ENCODE peak calls at places on chromosome X, in four cellular contexts. Q is cardiac muscle cell, Z is psoas muscle, K is OCI-LY7. G is an unnamed sample. For H3K4me1, the result is how much of the 10 kb centered on the place peaks cover.

GRCh38 chrX:135112096-135112729 is 8.1 kb downstream of the ETDB start:
- DNase-seq in Z (no peak), K (peak), Q (peak), G (no peak)

GRCh38 chrX:149909324-149910177 is 19.8 kb upstream of the HSFX4 start:
- DNase-seq in Q (no peak), K (no peak), Z (peak), G (no peak)

GRCh38 chrX:20361081-20361889 is 94.6 kb upstream of the RPS6KA3 start:
- DNase-seq in Z (peak), K (no peak), Q (peak), G (no peak)

GRCh38 chrX:1476682-1477081 is 24.0 kb upstream of the ASMTL start:
- DNase-seq in Z (no peak), K (no peak), Q (no peak), G (no peak)

GRCh38 chrX:117093319-117093718 is 630.5 kb upstream of the CT83 start:
- DNase-seq in Z (no peak), Q (no peak), K (no peak), G (no peak)

GRCh38 chrX:22097295-22097694 is 65.2 kb downstream of the PHEX start:
- DNase-seq in Z (no peak), K (no peak), Q (peak), G (no peak)

GRCh38 chrX:21946925-21947641 is 6.6 kb downstream of the SMS start:
- DNase-seq in K (no peak), Q (peak), Z (no peak), G (no peak)

GRCh38 chrX:153873282-153874090 is 12.5 kb downstream of the L1CAM start:
- DNase-seq in Z (no peak), K (no peak), Q (no peak), G (no peak)

GRCh38 chrX:27890611-27891010 is 82.8 kb downstream of the MAGEB10 start:
- DNase-seq in Q (peak), K (no peak), Z (no peak), G (no peak)

GRCh38 chrX:69015564-69016218 is 149.6 kb downstream of the PJA1 start:
- DNase-seq in Q (peak), K (no peak), Z (no peak), G (no peak)

GRCh38 chrX:45750639-45751038 is 550.0 kb upstream of the DIPK2B start:
- DNase-seq in Z (no peak), Q (no peak), K (no peak), G (no peak)

GRCh38 chrX:119784747-119785446 is 6.5 kb downstream of the RPL39 start:
- DNase-seq in Q (peak), Z (no peak), K (peak), G (peak)

GRCh38 chrX:63250253-63250868 is 100.8 kb downstream of the SPIN4 start:
- DNase-seq in Z (no peak), Q (peak), K (peak), G (no peak)

GRCh38 chrX:40047485-40047884 is 50.3 kb downstream of the BCOR start:
- DNase-seq in Q (no peak), K (no peak), Z (no peak), G (no peak)

GRCh38 chrX:101362757-101363156 is 14.2 kb upstream of the TIMM8A start:
- DNase-seq in Z (no peak), K (no peak), Q (no peak), G (no peak)

GRCh38 chrX:145673851-145674250 is 143.8 kb upstream of the SLITRK2 start:
- DNase-seq in Z (no peak), K (no peak), Q (no peak), G (no peak)

GRCh38 chrX:11412715-11413623 is 119.8 kb downstream of the AMELX start:
- DNase-seq in K (no peak), Q (peak), Z (no peak), G (no peak)

GRCh38 chrX:15761564-15762191 is 23.6 kb downstream of the CA5B start:
- DNase-seq in Z (no peak), K (peak), Q (peak), G (no peak)

GRCh38 chrX:105260291-105261043 is 40.0 kb upstream of the TEX13A start:
- DNase-seq in K (no peak), Q (no peak), Z (no peak), G (no peak)

DNA sequence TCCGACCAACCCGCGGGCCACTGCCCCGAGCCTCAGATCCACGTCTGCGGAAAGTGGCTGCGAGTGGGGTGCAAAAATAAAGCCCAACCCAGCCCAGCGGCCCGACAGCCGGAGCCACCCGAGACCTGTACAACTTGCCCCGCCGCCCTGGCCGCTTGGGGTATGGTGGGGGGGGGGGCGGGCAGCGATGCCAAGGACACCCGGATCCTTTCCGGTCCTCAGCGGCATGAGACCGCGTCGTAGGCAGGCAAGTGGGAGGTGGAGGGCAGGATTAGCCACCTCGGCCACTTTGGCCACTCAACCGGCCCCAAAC is 1.6 kb downstream of the SLITRK4 start:
- DNase-seq in Q (no peak), K (no peak), Z (no peak), G (peak)
- H3K4me3 ChIP-seq in Q (peak), K (no peak), Z (peak), G (peak)

GRCh38 chrX:13761606-13762005 is 27.1 kb downstream of the OFD1 start:
- DNase-seq in K (peak), Z (no peak), Q (peak), G (no peak)

GRCh38 chrX:13764284-13764683 is 29.7 kb downstream of the OFD1 start:
- DNase-seq in Z (no peak), K (no peak), Q (no peak), G (no peak)

GRCh38 chrX:13764765-13765164 is 30.2 kb downstream of the OFD1 start:
- DNase-seq in K (no peak), Q (peak), Z (no peak), G (no peak)

GRCh38 chrX:13762015-13762414 is 27.5 kb downstream of the OFD1 start:
- DNase-seq in Z (no peak), K (no peak), Q (no peak), G (no peak)

DNA sequence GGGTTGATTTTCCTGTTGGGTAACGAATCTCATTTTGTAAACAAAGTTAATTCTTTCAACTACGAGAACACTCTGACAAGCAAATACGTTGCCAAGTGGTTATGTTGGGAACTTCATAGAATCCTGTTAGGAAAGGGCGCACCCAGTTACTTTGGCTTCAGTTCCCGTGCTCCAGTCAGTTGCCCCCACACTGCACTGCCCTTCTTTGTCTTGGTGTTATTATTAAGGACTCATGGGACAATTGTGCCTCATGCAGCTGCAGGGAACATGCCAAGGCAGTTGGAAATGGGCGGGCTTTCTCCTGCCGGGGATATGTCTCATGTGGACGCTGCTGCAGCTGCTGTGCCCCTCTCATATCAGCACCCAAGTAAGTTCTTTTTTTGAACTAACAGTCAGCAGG is 28.9 kb downstream of the OFD1 start:
- DNase-seq in Z (peak), K (no peak), Q (no peak), G (no peak)
- H3K4me1 ChIP-seq in Z (under half), K (under half), Q (under half), G (under half)

GRCh38 chrX:132433001-132433400 is 55.8 kb downstream of the MBNL3 start:
- DNase-seq in K (no peak), Q (no peak), Z (no peak), G (no peak)

GRCh38 chrX:132433551-132433950 is 55.3 kb downstream of the MBNL3 start:
- DNase-seq in K (no peak), Z (no peak), Q (no peak), G (no peak)

DNA sequence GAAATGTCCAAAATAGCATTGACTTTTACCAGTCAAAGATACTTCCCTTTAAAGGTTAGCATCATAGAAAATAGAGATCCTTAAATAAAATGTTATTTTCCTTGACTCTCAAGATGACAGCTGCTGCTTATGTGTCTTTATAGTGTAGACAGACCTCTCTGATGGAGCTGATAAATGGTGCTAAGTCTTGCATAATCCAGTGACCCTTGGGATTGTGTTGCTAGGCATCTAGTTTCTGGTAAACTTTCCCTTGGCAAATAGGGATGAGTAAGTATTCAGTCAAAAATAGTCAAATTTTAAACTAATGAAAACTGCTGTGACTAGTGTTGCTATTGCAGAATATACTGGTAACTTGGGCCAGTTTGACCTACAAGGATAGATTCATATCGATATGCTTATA is 53.6 kb downstream of the MBNL3 start:
- DNase-seq in Z (no peak), Q (peak), K (no peak), G (no peak)
- H3K4me3 ChIP-seq in Z (no peak), Q (no peak), K (no peak), G (no peak)

DNA sequence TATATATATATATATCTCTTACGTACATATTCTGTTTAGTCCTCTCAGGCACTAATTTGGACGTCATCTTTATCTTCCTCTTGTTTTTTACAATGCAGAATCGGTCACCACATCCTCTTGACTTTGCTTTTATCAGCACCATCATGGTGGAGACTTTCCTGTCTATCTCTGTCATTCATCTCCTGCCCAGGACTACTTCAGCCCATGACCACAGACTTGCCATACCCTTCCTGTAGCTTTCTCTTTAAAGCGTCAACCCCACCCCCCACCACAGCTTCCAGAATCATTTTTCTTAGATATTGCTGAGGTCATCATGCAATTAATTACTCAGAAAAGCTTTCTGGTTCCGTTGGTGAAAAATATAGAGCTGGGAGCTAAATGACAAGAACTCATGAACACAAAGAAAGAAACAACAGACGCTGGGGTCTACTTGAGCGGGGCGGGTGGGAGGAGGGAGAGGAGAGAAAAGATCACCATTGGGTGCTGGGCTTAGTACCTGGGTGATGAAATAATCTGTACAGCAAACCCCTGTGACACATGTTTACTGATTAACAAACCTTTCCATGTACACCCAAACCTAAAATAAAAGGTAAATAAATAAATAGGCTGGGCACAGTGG is 30.5 kb upstream of the PRKX start:
- DNase-seq in Z (no peak), Q (no peak), K (no peak), G (no peak)
- H3K4me1 ChIP-seq in Z (under half), Q (under half), K (under half), G (under half)

GRCh38 chrX:24017674-24018073 is 9.3 kb downstream of the KLHL15 start:
- DNase-seq in K (no peak), Q (no peak), Z (no peak), G (no peak)

GRCh38 chrX:24014388-24015018 is 12.5 kb downstream of the KLHL15 start:
- DNase-seq in Z (no peak), Q (no peak), K (no peak), G (no peak)

DNA sequence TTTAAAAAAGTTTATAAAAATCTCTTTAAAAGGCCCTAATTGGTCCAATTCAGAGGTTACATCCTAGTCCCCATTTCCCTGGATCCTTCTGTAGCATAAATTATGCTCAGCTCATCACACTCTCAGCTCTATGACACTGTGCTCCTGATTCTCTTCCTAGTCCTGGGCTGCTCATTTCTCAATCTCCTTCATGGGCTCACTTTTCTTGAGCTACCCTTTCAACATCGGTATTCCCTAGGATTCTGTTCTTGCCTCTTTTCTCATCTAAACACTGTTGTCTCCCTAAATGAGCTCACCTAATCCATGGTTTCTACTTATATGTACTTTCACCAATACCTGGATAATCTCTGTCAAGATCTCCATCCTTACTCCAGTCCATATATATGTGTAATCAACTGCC is 14.7 kb downstream of the KLHL15 start:
- DNase-seq in Q (no peak), Z (no peak), K (no peak), G (no peak)
- H3K4me3 ChIP-seq in Q (no peak), Z (no peak), K (no peak), G (no peak)

DNA sequence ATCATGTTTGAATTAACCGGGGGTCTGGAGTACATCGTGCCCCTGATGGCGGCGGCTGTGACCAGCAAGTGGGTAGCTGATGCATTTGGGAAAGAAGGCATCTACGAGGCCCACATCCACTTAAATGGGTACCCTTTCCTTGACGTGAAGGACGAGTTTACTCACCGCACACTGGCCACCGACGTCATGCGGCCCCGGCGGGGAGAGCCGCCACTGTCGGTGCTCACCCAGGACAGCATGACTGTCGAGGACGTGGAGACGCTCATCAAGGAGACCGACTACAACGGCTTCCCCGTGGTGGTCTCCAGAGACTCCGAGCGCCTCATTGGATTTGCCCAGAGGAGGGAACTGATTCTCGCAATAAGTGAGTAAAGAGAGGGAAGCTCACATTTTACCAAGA is 56.9 kb downstream of the CLCN4 start:
- DNase-seq in Q (no peak), Z (no peak), K (no peak), G (no peak)
- H3K4me1 ChIP-seq in Q (under half), Z (under half), K (under half), G (under half)

GRCh38 chrX:137574784-137575298 is 8.9 kb downstream of the ZIC3 start:
- DNase-seq in Z (no peak), Q (no peak), K (no peak), G (no peak)
- H3K4me3 ChIP-seq in Z (no peak), Q (peak), K (no peak), G (no peak)

DNA sequence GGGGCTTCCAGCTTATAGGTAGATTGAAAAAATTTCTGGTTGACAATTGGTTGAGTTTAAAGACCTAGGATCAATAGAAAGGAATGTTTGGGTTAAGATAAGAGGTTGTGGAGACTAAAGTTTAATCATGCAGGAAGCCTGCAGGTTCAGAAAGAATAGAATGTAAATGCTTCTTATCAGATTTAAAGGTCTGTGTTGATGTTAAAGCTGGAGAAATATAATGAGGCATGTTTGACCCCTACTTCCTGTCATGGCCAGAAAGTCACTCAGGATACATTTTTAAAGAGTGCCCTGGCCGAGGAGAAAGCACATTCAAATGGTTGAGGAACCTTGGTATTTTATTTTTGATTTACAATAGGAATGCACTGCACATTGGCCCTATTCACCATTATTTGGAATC is 3.9 kb upstream of the RRAGB start:
- DNase-seq in Q (no peak), Z (no peak), K (no peak), G (no peak)
- H3K4me1 ChIP-seq in Q (under half), Z (under half), K (under half), G (under half)

GRCh38 chrX:148204195-148204594 is 223.1 kb downstream of the FMR1NB start:
- DNase-seq in K (peak), Q (no peak), Z (no peak), G (no peak)
- H3K4me3 ChIP-seq in K (peak), Q (no peak), Z (no peak), G (no peak)